ENCODE peak calls at places on chromosome 17, in seven cellular contexts. R, L, C, A, S, J and Y are unnamed samples.

GRCh38 chr17:50447870-50448573 is 20.7 kb downstream of the CHAD start:
- DNase-seq in R (no peak), A (no peak), L (no peak), C (no peak), S (no peak), J (no peak), Y (no peak)

GRCh38 chr17:77735051-77735340 is 223.5 kb upstream of the TNRC6C start:
- DNase-seq in L (no peak), R (peak), A (no peak), C (no peak), S (no peak), J (no peak), Y (no peak)

GRCh38 chr17:80779961-80780380 is 211.7 kb upstream of the CHMP6 start:
- DNase-seq in C (no peak), L (no peak), S (no peak), A (no peak), J (no peak), R (peak), Y (no peak)

GRCh38 chr17:63698886-63699637 is 863 bp downstream of the LIMD2 start:
- DNase-seq in C (peak), L (no peak), R (no peak), A (no peak), J (no peak), S (no peak), Y (peak)

GRCh38 chr17:69533481-69534234 is 119.2 kb downstream of the MAP2K6 start:
- DNase-seq in C (no peak), L (no peak), J (no peak), A (no peak), R (no peak), S (no peak), Y (no peak)

GRCh38 chr17:13429201-13429600 is 172.5 kb downstream of the HS3ST3A1 start:
- DNase-seq in A (no peak), S (no peak), R (no peak), J (no peak), C (no peak), L (peak), Y (peak)

GRCh38 chr17:9645858-9646555 is 690 bp downstream of the USP43 start:
- DNase-seq in S (no peak), R (no peak), A (no peak), L (peak), C (peak), J (peak), Y (peak)

GRCh38 chr17:46822388-46822921 is 4.0 kb upstream of the WNT3 start:
- DNase-seq in C (no peak), A (no peak), J (no peak), S (no peak), L (no peak), R (no peak), Y (no peak)

GRCh38 chr17:40432864-40433528 is 10.3 kb upstream of the IGFBP4 start:
- DNase-seq in A (no peak), J (no peak), L (no peak), C (no peak), S (no peak), R (no peak), Y (peak)

GRCh38 chr17:42642377-42642776 is 16.7 kb upstream of the TUBG2 start:
- DNase-seq in R (no peak), C (no peak), L (no peak), A (no peak), S (no peak), J (no peak), Y (no peak)

GRCh38 chr17:34626141-34626681 is 46.8 kb downstream of the TMEM132E start:
- DNase-seq in L (no peak), S (no peak), C (no peak), R (no peak), A (no peak), J (no peak), Y (no peak)

GRCh38 chr17:31394544-31394943 is 3.1 kb downstream of the RAB11FIP4 start:
- DNase-seq in L (no peak), S (peak), C (peak), J (peak), A (no peak), R (peak), Y (peak)

GRCh38 chr17:37446027-37446426 is 39.3 kb downstream of the TADA2A start:
- DNase-seq in R (no peak), J (peak), C (no peak), A (no peak), L (peak), S (no peak), Y (peak)

GRCh38 chr17:1058423-1059130 is 61.6 kb downstream of the TIMM22 start:
- DNase-seq in J (peak), A (peak), S (no peak), R (no peak), L (peak), C (no peak), Y (peak)

GRCh38 chr17:17343160-17343735 is 40.1 kb downstream of the NT5M start:
- DNase-seq in R (no peak), C (no peak), J (no peak), A (no peak), L (no peak), S (no peak), Y (no peak)

GRCh38 chr17:41660221-41660711 is 28.4 kb upstream of the EIF1 start:
- DNase-seq in C (no peak), A (no peak), J (no peak), L (no peak), S (no peak), R (no peak), Y (no peak)

GRCh38 chr17:13587487-13588338 is 14.0 kb downstream of the HS3ST3A1 start:
- DNase-seq in R (no peak), J (no peak), S (no peak), C (no peak), A (no peak), L (no peak), Y (no peak)

GRCh38 chr17:10295728-10296343 is 77.0 kb downstream of the MYH13 start:
- DNase-seq in C (peak), L (peak), R (no peak), J (peak), S (peak), A (peak), Y (peak)

GRCh38 chr17:77696720-77697460 is 261.6 kb upstream of the TNRC6C start:
- DNase-seq in A (no peak), R (no peak), C (no peak), L (no peak), J (no peak), S (no peak), Y (no peak)

GRCh38 chr17:4249452-4250029 is 14.2 kb downstream of the ANKFY1 start:
- DNase-seq in R (no peak), J (peak), A (peak), L (no peak), S (no peak), C (no peak), Y (peak)